ENCODE peak calls at places on chromosomes 2 and 18, in nine cellular contexts. E, X, M, I, U, J, S, Q and C are unnamed samples.

GRCh38 chr18:74303936-74304335 is 11.7 kb upstream of the C18orf63 start:
- DNase-seq in I (no peak), M (no peak), E (no peak), U (no peak), X (no peak), Q (no peak), S (no peak), J (no peak), C (no peak)

GRCh38 chr2:181628590-181629585 is 28.0 kb downstream of the CERKL start:
- DNase-seq in S (peak), J (no peak), M (no peak), E (no peak), Q (no peak), X (no peak), I (no peak), U (no peak), C (no peak)

GRCh38 chr2:72841462-72842125 is 15.8 kb upstream of the EXOC6B start:
- DNase-seq in I (no peak), Q (no peak), S (no peak), M (no peak), U (no peak), E (no peak), J (no peak), X (no peak), C (no peak)

GRCh38 chr2:39925312-39925711 is 146.3 kb upstream of the THUMPD2 start:
- DNase-seq in U (no peak), E (no peak), X (no peak), J (no peak), Q (no peak), M (no peak), I (no peak), S (no peak), C (no peak)

GRCh38 chr2:233535276-233535675 is 31.3 kb downstream of the USP40 start:
- DNase-seq in J (no peak), U (no peak), E (no peak), X (no peak), Q (no peak), M (no peak), I (no peak), S (no peak), C (no peak)

GRCh38 chr2:219279151-219279915 is at the start of gene DNAJB2:
- DNase-seq in E (peak), J (peak), Q (peak), M (peak), X (peak), U (peak), S (peak), I (peak), C (peak)

GRCh38 chr2:176575237-176575744 is 306.0 kb downstream of the MTX2 start:
- DNase-seq in J (no peak), S (no peak), Q (no peak), M (no peak), U (no peak), E (no peak), I (no peak), X (no peak), C (no peak)

GRCh38 chr2:214410918-214411554 is at the start of gene VWC2L:
- DNase-seq in I (peak), J (no peak), X (peak), M (peak), E (peak), S (no peak), U (peak), Q (peak), C (peak)

GRCh38 chr2:66446178-66446860 is 11.4 kb downstream of the MEIS1 start:
- DNase-seq in X (no peak), I (no peak), Q (no peak), S (no peak), M (no peak), U (no peak), J (peak), E (no peak), C (no peak)

GRCh38 chr18:13796515-13796914 is 27.4 kb upstream of the MC5R start:
- DNase-seq in E (no peak), M (no peak), X (no peak), S (no peak), U (no peak), Q (no peak), J (no peak), I (no peak), C (no peak)

GRCh38 chr2:9690716-9691498 is 60.1 kb upstream of the YWHAQ start:
- DNase-seq in M (no peak), U (no peak), X (no peak), E (no peak), I (no peak), S (no peak), J (peak), Q (no peak), C (no peak)

GRCh38 chr18:46271488-46271887 is 167.3 kb downstream of the HAUS1 start:
- DNase-seq in M (no peak), U (no peak), I (no peak), J (no peak), E (no peak), Q (no peak), S (no peak), X (no peak), C (no peak)

GRCh38 chr2:43898134-43898957 is 59.6 kb downstream of the ABCG8 start:
- DNase-seq in X (peak), Q (no peak), I (no peak), J (no peak), E (no peak), U (peak), S (peak), M (peak), C (no peak)

GRCh38 chr2:26631815-26632214 is 9.4 kb downstream of the CIB4 start:
- DNase-seq in S (no peak), E (no peak), I (no peak), U (no peak), X (no peak), Q (no peak), M (no peak), J (no peak), C (no peak)

GRCh38 chr2:26883971-26884370 is 36.0 kb downstream of the DPYSL5 start:
- DNase-seq in U (no peak), X (no peak), I (no peak), S (no peak), M (no peak), E (no peak), J (no peak), Q (no peak), C (no peak)

GRCh38 chr2:150472122-150472899 is 15.2 kb downstream of the RND3 start:
- DNase-seq in M (no peak), J (peak), U (no peak), X (no peak), S (no peak), I (no peak), Q (no peak), E (peak), C (peak)

GRCh38 chr2:215626812-215627281 is 191.0 kb upstream of the FN1 start:
- DNase-seq in I (no peak), X (no peak), S (no peak), E (peak), M (no peak), U (no peak), J (no peak), Q (no peak), C (no peak)

GRCh38 chr2:20223345-20224190 is 1.4 kb downstream of the SDC1 start:
- DNase-seq in E (no peak), U (no peak), M (no peak), Q (peak), X (peak), S (no peak), I (no peak), J (no peak), C (no peak)

GRCh38 chr2:38653715-38654494 is 12.0 kb upstream of the GALM start:
- DNase-seq in J (no peak), S (no peak), X (no peak), E (no peak), Q (peak), I (no peak), M (no peak), U (no peak), C (no peak)

GRCh38 chr2:148993336-148993735 is 45.2 kb upstream of the LYPD6B start:
- DNase-seq in Q (no peak), E (no peak), M (no peak), U (no peak), I (no peak), X (no peak), S (no peak), J (no peak), C (no peak)

GRCh38 chr18:69795785-69796184 is 151.9 kb downstream of the CD226 start:
- DNase-seq in E (peak), M (no peak), U (no peak), X (no peak), J (no peak), I (no peak), Q (no peak), S (no peak), C (no peak)

GRCh38 chr2:240366901-240367300 is 68.6 kb upstream of the GPC1 start:
- DNase-seq in M (no peak), Q (no peak), E (no peak), X (no peak), U (no peak), J (no peak), I (no peak), S (no peak), C (no peak)

GRCh38 chr2:230889911-230890601 is 25.3 kb downstream of the ITM2C start:
- DNase-seq in X (no peak), Q (no peak), U (no peak), J (no peak), S (no peak), M (no peak), E (no peak), I (no peak), C (no peak)

GRCh38 chr18:59705145-59705544 is 7.9 kb upstream of the CCBE1 start:
- DNase-seq in I (no peak), S (no peak), U (no peak), Q (no peak), X (no peak), M (no peak), J (no peak), E (no peak), C (no peak)

GRCh38 chr2:111071480-111072143 is 49.1 kb upstream of the BCL2L11 start:
- DNase-seq in S (no peak), M (no peak), U (no peak), J (no peak), Q (no peak), X (no peak), E (peak), I (peak), C (peak)

GRCh38 chr2:127145255-127145899 is 38.4 kb upstream of the BIN1 start:
- DNase-seq in Q (no peak), X (no peak), J (no peak), S (no peak), E (no peak), M (no peak), I (no peak), U (no peak), C (no peak)

GRCh38 chr2:72859831-72860262 is 27.4 kb upstream of the SPR start:
- DNase-seq in M (peak), U (peak), J (no peak), E (no peak), S (peak), I (peak), X (peak), Q (peak), C (peak)

GRCh38 chr2:64749446-64749845 is 95.7 kb upstream of the SERTAD2 start:
- DNase-seq in I (no peak), M (no peak), S (no peak), E (no peak), U (no peak), J (no peak), X (no peak), Q (no peak), C (no peak)

GRCh38 chr2:148501545-148501944 is 143.0 kb upstream of the EPC2 start:
- DNase-seq in E (no peak), I (no peak), U (no peak), S (no peak), X (no peak), M (no peak), J (no peak), Q (no peak), C (no peak)